ENCODE peak calls at places on chromosomes 6 and 20, in five cellular contexts. N, Q, X, P and L are unnamed samples.

GRCh38 chr6:16006681-16007080 is 122.2 kb upstream of the MYLIP start:
- DNase-seq in P (no peak), N (no peak), Q (no peak), X (no peak), L (no peak)

GRCh38 chr6:146770275-146770964 is 171.6 kb downstream of the ADGB start:
- DNase-seq in Q (no peak), N (no peak), P (no peak), X (no peak), L (no peak)

GRCh38 chr20:20706285-20706684 is 6.2 kb downstream of the RALGAPA2 start:
- DNase-seq in P (no peak), X (no peak), Q (no peak), N (no peak), L (no peak)

GRCh38 chr6:168035098-168035660 is 37.7 kb downstream of the KIF25 start:
- DNase-seq in P (peak), N (peak), X (peak), Q (no peak), L (peak)

GRCh38 chr6:4074478-4075235 is 4.3 kb downstream of the FAM217A start:
- DNase-seq in N (no peak), X (no peak), Q (no peak), P (no peak), L (no peak)

GRCh38 chr6:14639983-14640599 is 522.5 kb downstream of the CD83 start:
- DNase-seq in P (peak), N (no peak), Q (no peak), X (no peak), L (peak)

GRCh38 chr6:38175786-38176185 is 356.3 kb downstream of the ZFAND3 start:
- DNase-seq in X (no peak), N (no peak), P (no peak), Q (no peak), L (no peak)

GRCh38 chr20:2814587-2815051 is at the start of gene C20orf141:
- DNase-seq in X (no peak), N (peak), Q (peak), P (no peak), L (no peak)

GRCh38 chr6:28839443-28840120 is 84.2 kb downstream of the TRIM27 start:
- DNase-seq in N (no peak), Q (no peak), X (no peak), P (no peak), L (no peak)

GRCh38 chr6:43910149-43910637 is 140.2 kb downstream of the VEGFA start:
- DNase-seq in P (no peak), N (no peak), Q (peak), X (no peak), L (no peak)

GRCh38 chr20:58557713-58558335 is 42.6 kb upstream of the APCDD1L start:
- DNase-seq in X (no peak), P (no peak), Q (no peak), N (no peak), L (no peak)